ENCODE peak calls at places on chromosome 12, in six cellular contexts. O, C, L, E, U and V are unnamed samples.

GRCh38 chr12:79020106-79020505 is 155.5 kb downstream of the SYT1 start:
- DNase-seq in O (no peak), C (no peak), L (no peak), E (peak; percentile 67), U (no peak), V (no peak)

GRCh38 chr12:115351513-115352077 is 667.6 kb upstream of the TBX3 start:
- DNase-seq in O (no peak), C (no peak), L (no peak), E (peak; percentile 9), U (no peak), V (no peak)

GRCh38 chr12:530308-530707 is 70.6 kb downstream of the B4GALNT3 start:
- DNase-seq in O (no peak), C (no peak), L (no peak), E (peak; percentile 71), U (no peak), V (no peak)

GRCh38 chr12:85575115-85576096 is 260.8 kb downstream of the RASSF9 start:
- DNase-seq in O (peak; percentile 61), C (peak; percentile 88), L (peak; percentile 88), E (peak; percentile 48), U (peak; percentile 56), V (peak; percentile 83)

GRCh38 chr12:21054334-21054733 is 76.7 kb upstream of the SLCO1B1 start:
- DNase-seq in O (no peak), C (no peak), L (no peak), E (peak; percentile 25), U (no peak), V (no peak)

GRCh38 chr12:93883436-93884154 is 206.4 kb downstream of the CRADD start:
- DNase-seq in O (no peak), C (no peak), L (no peak), E (peak; percentile 89), U (no peak), V (no peak)

GRCh38 chr12:15679146-15679545 is 110.0 kb downstream of the EPS8 start:
- DNase-seq in O (no peak), C (no peak), L (no peak), E (peak; percentile 91), U (no peak), V (no peak)

GRCh38 chr12:80810874-80811273 is 94.2 kb downstream of the MYF5 start:
- DNase-seq in O (no peak), C (no peak), L (no peak), E (no peak), U (no peak), V (peak; percentile 16)

GRCh38 chr12:9928607-9929006 is 3.6 kb downstream of the CLEC2A start:
- DNase-seq in O (no peak), C (no peak), L (no peak), E (no peak), U (no peak), V (no peak)

GRCh38 chr12:109544955-109545531 is 28.3 kb downstream of the MMAB start:
- DNase-seq in O (no peak), C (no peak), L (no peak), E (peak; percentile 31), U (no peak), V (no peak)

GRCh38 chr12:65756956-65757511 is 67.2 kb upstream of the HMGA2 start:
- DNase-seq in O (no peak), C (no peak), L (no peak), E (peak; percentile 27), U (no peak), V (no peak)

GRCh38 chr12:28498850-28499249 is 308.6 kb downstream of the CCDC91 start:
- DNase-seq in O (no peak), C (no peak), L (no peak), E (peak; percentile 64), U (no peak), V (no peak)

GRCh38 chr12:85617307-85618091 is 218.7 kb downstream of the RASSF9 start:
- DNase-seq in O (no peak), C (no peak), L (no peak), E (no peak), U (no peak), V (no peak)

GRCh38 chr12:20463920-20464524 is 95.7 kb downstream of the PDE3A start:
- DNase-seq in O (no peak), C (no peak), L (no peak), E (no peak), U (no peak), V (peak; percentile 44)

GRCh38 chr12:67758119-67758873 is 109.8 kb downstream of the DYRK2 start:
- DNase-seq in O (no peak), C (no peak), L (no peak), E (no peak), U (no peak), V (peak; percentile 97)

GRCh38 chr12:42325776-42326465 is at the start of the genes PPHLN1 and ZCRB1:
- DNase-seq in O (peak; percentile 91), C (peak; percentile 95), L (peak; percentile 98), E (peak; percentile 79), U (peak; percentile 90), V (peak; percentile 96)

GRCh38 chr12:124913474-124914391 is 717 bp downstream of the UBC start:
- DNase-seq in O (peak; percentile 85), C (peak; percentile 92), L (peak; percentile 94), E (peak; percentile 75), U (peak; percentile 84), V (peak; percentile 91)

GRCh38 chr12:108564724-108565123 is 2.3 kb downstream of the ISCU start:
- DNase-seq in O (no peak), C (no peak), L (no peak), E (no peak), U (no peak), V (no peak)

GRCh38 chr12:17060260-17060659 is 454.3 kb upstream of the LMO3 start:
- DNase-seq in O (no peak), C (no peak), L (no peak), E (no peak), U (no peak), V (no peak)

GRCh38 chr12:13503094-13503835 is 306.7 kb downstream of the EMP1 start:
- DNase-seq in O (no peak), C (peak; percentile 57), L (no peak), E (peak; percentile 12), U (no peak), V (no peak)

GRCh38 chr12:124567035-124567672 is at the start of gene NCOR2:
- DNase-seq in O (no peak), C (peak; percentile 47), L (peak; percentile 83), E (no peak), U (peak; percentile 72), V (peak; percentile 83)

GRCh38 chr12:120817559-120818330 is 86.4 kb downstream of the SPPL3 start:
- DNase-seq in O (no peak), C (peak; percentile 66), L (no peak), E (no peak), U (no peak), V (no peak)

DNA sequence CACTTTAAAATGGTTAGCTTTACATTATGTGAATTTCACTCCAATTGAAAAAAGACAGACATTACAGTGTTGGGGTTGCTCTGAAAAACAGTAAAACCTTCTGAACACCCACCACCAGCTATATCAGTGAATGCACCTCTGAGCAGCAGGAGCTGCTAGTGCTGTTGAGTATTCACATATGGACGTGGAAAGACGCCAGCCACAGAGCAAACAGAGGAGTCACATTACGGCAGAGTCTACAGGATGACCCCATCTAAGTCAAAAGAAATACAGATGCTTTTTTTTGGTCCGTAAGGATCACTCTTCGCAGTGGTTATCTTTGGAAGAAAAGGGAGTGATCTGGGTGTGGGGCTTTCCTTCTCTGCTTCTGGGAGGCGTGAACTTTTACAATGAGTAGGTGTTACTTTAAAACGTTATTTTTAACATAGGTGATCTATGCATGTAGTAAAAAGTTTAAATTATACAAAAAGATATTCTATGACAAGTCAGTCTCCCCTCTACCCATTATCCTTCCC is 4.5 kb downstream of the HVCN1 start:
- DNase-seq in O (no peak), C (no peak), L (no peak), E (no peak), U (no peak), V (no peak)
- H3K4me1 ChIP-seq in O (no peaks in the 10 kb centered on the region), C (peaks cover 2% of the 10 kb centered on the region), L (no peaks in the 10 kb centered on the region), E (peaks cover 3% of the 10 kb centered on the region), U (peaks cover under 1% of the 10 kb centered on the region), V (peaks cover 35% of the 10 kb centered on the region)

GRCh38 chr12:25433581-25434325 is 119.3 kb downstream of the LMNTD1 start:
- DNase-seq in O (no peak), C (peak; percentile 60), L (no peak), E (peak; percentile 86), U (no peak), V (no peak)

GRCh38 chr12:25434493-25434892 is 118.6 kb downstream of the LMNTD1 start:
- DNase-seq in O (no peak), C (peak; percentile 61), L (no peak), E (no peak), U (no peak), V (no peak)

GRCh38 chr12:25435431-25435830 is 117.7 kb downstream of the LMNTD1 start:
- DNase-seq in O (no peak), C (no peak), L (no peak), E (no peak), U (no peak), V (no peak)

GRCh38 chr12:25438638-25439037 is 114.4 kb downstream of the LMNTD1 start:
- DNase-seq in O (no peak), C (no peak), L (no peak), E (peak; percentile 65), U (no peak), V (peak; percentile 26)

GRCh38 chr12:25436206-25436912 is 116.7 kb downstream of the LMNTD1 start:
- DNase-seq in O (peak; percentile 47), C (peak; percentile 75), L (peak; percentile 75), E (peak; percentile 72), U (peak; percentile 54), V (peak; percentile 84)
- H3K9ac ChIP-seq in O (no peak overlapping the region), C (peak overlapping the region; percentile 39), L (no peak overlapping the region), E (peak overlapping the region; percentile 47), U (no peak overlapping the region), V (peak overlapping the region; percentile 43)

GRCh38 chr12:128811806-128812205 is 12.0 kb downstream of the SLC15A4 start:
- DNase-seq in O (no peak), C (no peak), L (no peak), E (no peak), U (no peak), V (no peak)
- H3K4me1 ChIP-seq in O (no peaks in the 10 kb centered on the region), C (no peaks in the 10 kb centered on the region), L (peaks cover 8% of the 10 kb centered on the region), E (peaks cover 4% of the 10 kb centered on the region), U (peaks cover 4% of the 10 kb centered on the region), V (peaks cover 30% of the 10 kb centered on the region)

DNA sequence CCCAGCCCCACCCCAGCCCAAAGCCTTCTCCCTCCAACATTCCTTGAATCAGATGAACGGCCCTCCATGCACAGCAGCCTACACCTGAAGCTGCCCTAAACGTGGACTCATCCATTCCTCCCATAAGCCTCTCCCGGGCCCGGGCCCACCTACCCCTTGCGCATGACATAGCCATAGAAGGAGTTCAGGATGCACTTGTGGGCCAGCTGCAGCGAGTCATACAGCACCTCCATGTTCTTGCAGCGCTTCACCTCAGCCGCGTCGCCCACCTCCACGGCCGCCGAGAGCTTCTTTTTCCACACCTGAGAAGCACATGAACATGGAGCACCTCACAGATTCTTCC is 22.0 kb downstream of the POLE start:
- DNase-seq in O (no peak), C (no peak), L (no peak), E (no peak), U (no peak), V (no peak)
- H3K9ac ChIP-seq in O (no peak overlapping the region), C (no peak overlapping the region), L (no peak overlapping the region), E (no peak overlapping the region), U (no peak overlapping the region), V (no peak overlapping the region)